ENCODE peak calls at places on chromosomes 2 and 18, in seven cellular contexts. N is tibial artery, X is cardiac fibroblast, C is ovary, M is neural crest cell, U is bronchial epithelial cell, B is endothelial cell. Q is an unnamed sample.

GRCh38 chr2:105896765-105897163 is 152.1 kb downstream of the NCK2 start:
- DNase-seq in N (no peak), X (no peak), C (no peak), M (no peak), U (no peak), B (no peak), Q (no peak)

GRCh38 chr2:167196461-167197252 is 308.4 kb downstream of the XIRP2 start:
- DNase-seq in N (no peak), X (peak), C (no peak), M (no peak), U (no peak), B (no peak), Q (no peak)

GRCh38 chr2:60659026-60659425 is 97.0 kb upstream of the PAPOLG start:
- DNase-seq in N (no peak), X (no peak), C (no peak), M (no peak), U (no peak), B (no peak), Q (no peak)

GRCh38 chr2:110669079-110669478 is 8.8 kb downstream of the BUB1 start:
- DNase-seq in N (no peak), X (no peak), C (no peak), M (no peak), U (no peak), B (no peak), Q (no peak)

GRCh38 chr2:12005886-12006681 is 259.7 kb downstream of the LPIN1 start:
- DNase-seq in N (no peak), X (peak), C (peak), M (no peak), U (peak), B (no peak), Q (no peak)

GRCh38 chr2:28009732-28010131 is 119.2 kb downstream of the BABAM2 start:
- DNase-seq in N (no peak), X (peak), C (no peak), M (no peak), U (no peak), B (no peak), Q (no peak)

GRCh38 chr18:26579941-26580618 is 31.7 kb upstream of the KCTD1 start:
- DNase-seq in N (no peak), X (no peak), C (no peak), M (no peak), U (peak), B (no peak), Q (no peak)

GRCh38 chr2:237171396-237171795 is 85.7 kb downstream of the COPS8 start:
- DNase-seq in N (peak), X (peak), C (peak), M (no peak), U (peak), B (no peak), Q (no peak)

GRCh38 chr2:128299628-128300027 is 19.0 kb downstream of the HS6ST1 start:
- DNase-seq in N (no peak), X (no peak), C (peak), M (no peak), U (no peak), B (no peak), Q (no peak)

GRCh38 chr2:176589956-176590509 is 320.8 kb downstream of the MTX2 start:
- DNase-seq in N (no peak), X (peak), C (no peak), M (no peak), U (no peak), B (no peak), Q (no peak)

GRCh38 chr18:12307871-12308385 is at the start of gene TUBB6:
- DNase-seq in N (peak), X (peak), C (peak), M (peak), U (peak), B (peak), Q (no peak)

GRCh38 chr2:126839711-126840110 is 59.0 kb upstream of the TEX51 start:
- DNase-seq in N (no peak), X (no peak), C (no peak), M (no peak), U (no peak), B (no peak), Q (no peak)

GRCh38 chr2:182587831-182588230 is 128.2 kb upstream of the DNAJC10 start:
- DNase-seq in N (no peak), X (peak), C (no peak), M (no peak), U (peak), B (no peak), Q (no peak)

GRCh38 chr2:97918818-97919217 is 76.9 kb downstream of the TMEM131 start:
- DNase-seq in N (no peak), X (no peak), C (no peak), M (no peak), U (no peak), B (no peak), Q (no peak)

GRCh38 chr18:21315741-21316187 is 73.7 kb downstream of the GREB1L start:
- DNase-seq in N (no peak), X (no peak), C (no peak), M (no peak), U (no peak), B (peak), Q (no peak)
- TF ChIP-seq CTCF in N (no peak), X (no peak), C (no peak), M (no peak), U (no peak), B (no peak), Q (no peak)

GRCh38 chr2:120016800-120017199 is 3.9 kb downstream of the EPB41L5 start:
- DNase-seq in N (no peak), X (no peak), C (no peak), M (no peak), U (no peak), B (no peak), Q (no peak)

GRCh38 chr2:120013569-120014223 is 819 bp downstream of the EPB41L5 start:
- DNase-seq in N (no peak), X (no peak), C (no peak), M (no peak), U (peak), B (no peak), Q (no peak)

GRCh38 chr2:120014231-120014990 is 1.5 kb downstream of the EPB41L5 start:
- DNase-seq in N (no peak), X (no peak), C (no peak), M (no peak), U (peak), B (no peak), Q (no peak)

GRCh38 chr2:120012363-120012762 is 514 bp upstream of the EPB41L5 start:
- DNase-seq in N (no peak), X (no peak), C (no peak), M (no peak), U (no peak), B (no peak), Q (no peak)

DNA sequence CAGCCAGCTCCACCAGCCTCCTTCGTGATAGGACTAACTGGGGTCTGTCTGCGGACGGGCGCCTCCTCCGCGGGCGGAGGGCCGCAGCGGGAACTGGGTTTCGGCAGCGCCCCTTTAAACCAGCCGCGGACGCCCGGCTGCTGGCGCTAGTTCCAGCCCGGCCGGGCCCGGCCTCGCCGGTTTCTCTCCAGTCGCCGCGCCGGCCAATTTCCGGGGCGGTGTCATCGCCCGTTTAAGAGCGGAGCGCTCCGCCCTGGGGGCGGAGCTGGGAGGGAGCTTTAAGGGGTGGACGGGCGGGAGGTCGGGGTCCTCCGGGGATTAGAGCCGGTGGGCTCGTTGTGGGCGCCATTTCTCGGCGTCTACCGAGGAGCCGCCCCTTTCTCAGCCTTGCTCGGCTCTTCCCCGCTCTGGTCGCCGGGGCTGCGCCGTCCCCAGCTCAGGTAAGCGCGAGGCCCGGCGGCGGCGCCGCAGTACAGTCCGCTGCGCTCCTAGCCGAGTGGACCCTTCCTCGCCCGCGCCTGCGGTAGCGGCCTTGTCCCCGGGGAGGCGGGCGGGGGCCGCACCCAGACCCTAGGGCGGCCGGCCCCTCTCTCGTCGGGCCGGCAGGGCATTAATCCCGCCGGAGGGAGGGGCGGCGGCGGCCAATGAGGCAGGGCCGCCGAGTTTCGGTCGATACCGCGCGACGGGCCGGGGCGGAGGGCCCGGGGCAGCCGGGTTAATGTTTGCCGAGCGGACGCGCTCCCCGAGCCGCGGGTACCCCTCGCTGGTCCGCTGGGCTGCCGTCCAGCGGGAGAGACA is at the start of gene EPB41L5:
- DNase-seq in N (peak), X (peak), C (peak), M (peak), U (peak), B (peak), Q (peak)
- TF ChIP-seq CTCF in N (no peak), X (no peak), C (no peak), M (no peak), U (no peak), B (no peak), Q (no peak)

GRCh38 chr18:6885992-6886823 is 156.7 kb downstream of the ARHGAP28 start:
- DNase-seq in N (no peak), X (peak), C (no peak), M (peak), U (peak), B (peak), Q (peak)
- TF ChIP-seq CTCF in N (peak), X (peak), C (peak), M (peak), U (peak), B (peak), Q (peak)

GRCh38 chr2:240983996-240984498 is 14.4 kb upstream of the SNED1 start:
- DNase-seq in N (peak), X (no peak), C (no peak), M (no peak), U (no peak), B (no peak), Q (no peak)
- TF ChIP-seq CTCF in N (no peak), X (no peak), C (no peak), M (no peak), U (no peak), B (no peak), Q (no peak)

GRCh38 chr2:239138610-239139009 is 262.2 kb downstream of the HDAC4 start:
- DNase-seq in N (no peak), X (no peak), C (no peak), M (no peak), U (no peak), B (no peak), Q (no peak)
- TF ChIP-seq CTCF in N (no peak), X (no peak), C (no peak), M (no peak), U (no peak), B (no peak), Q (no peak)

DNA sequence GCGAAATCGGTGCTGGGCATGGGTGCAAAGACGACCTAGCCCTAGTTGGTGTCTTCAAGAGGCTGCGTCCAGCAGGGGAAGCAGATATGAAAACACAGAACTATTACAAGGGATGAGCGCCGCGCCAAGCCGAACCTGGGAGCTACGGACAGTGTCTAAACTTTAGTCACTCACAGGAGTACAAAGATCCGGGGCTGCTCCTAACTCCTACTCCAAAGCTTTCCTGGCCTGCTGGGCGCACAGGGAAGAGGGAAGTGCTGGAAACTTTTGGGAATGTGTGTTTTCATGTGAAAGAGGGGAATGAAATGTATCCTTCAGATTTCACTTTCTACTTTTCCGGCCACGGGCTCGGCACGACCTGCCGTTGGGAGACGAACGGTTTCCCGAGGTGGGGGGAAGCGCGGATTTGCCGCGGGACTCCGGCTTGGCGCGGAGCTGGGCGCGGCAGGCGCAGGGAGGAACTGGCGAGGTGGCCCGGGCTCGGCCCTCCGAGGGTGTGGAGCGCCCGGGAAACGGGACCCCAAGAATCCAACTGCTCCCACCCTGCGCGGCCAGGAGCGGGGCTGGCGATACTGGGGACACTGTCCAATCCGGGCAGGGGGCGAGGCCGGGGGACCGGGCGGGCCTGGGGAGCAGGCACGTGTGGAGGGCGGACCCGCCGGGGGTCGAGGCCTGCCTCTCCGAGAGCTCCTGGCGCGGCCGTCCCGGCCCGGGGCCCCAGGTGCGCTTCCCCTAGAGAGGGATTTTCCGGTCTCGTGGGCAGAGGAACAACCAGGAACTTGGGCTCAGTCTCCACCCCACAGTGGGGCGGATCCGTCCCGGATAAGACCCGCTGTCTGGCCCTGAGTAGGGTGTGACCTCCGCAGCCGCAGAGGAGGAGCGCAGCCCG is at the start of gene ANXA4:
- DNase-seq in N (peak), X (peak), C (peak), M (peak), U (peak), B (peak), Q (peak)
- TF ChIP-seq CTCF in N (peak), X (peak), C (peak), M (peak), U (peak), B (no peak), Q (no peak)

DNA sequence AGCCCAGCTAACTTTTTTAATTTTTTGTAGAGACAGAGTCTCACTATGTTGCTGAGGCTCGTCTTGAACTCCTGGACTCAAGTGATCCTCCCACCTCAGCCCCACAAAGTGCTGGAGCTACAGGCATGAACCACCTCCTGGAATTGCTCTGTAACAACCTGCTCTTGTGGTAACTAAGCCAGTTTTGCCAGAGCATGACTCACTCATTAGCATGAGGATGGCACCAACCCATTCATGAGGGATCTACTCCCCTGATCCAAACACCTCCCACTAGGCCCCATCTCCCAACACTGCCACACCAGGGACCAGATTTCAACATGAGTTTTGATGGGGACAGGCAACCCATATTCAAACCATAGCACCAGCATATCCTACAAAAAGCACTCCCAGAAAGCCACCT is 348.9 kb upstream of the RAB12 start:
- DNase-seq in N (no peak), X (no peak), C (no peak), M (no peak), U (peak), B (no peak), Q (no peak)
- TF ChIP-seq CTCF in N (no peak), X (no peak), C (no peak), M (no peak), U (no peak), B (no peak), Q (no peak)

GRCh38 chr2:196131384-196131861 is 40.0 kb downstream of the STK17B start:
- DNase-seq in N (no peak), X (peak), C (no peak), M (no peak), U (peak), B (no peak), Q (no peak)
- TF ChIP-seq CTCF in N (no peak), X (peak), C (no peak), M (peak), U (peak), B (peak), Q (no peak)

DNA sequence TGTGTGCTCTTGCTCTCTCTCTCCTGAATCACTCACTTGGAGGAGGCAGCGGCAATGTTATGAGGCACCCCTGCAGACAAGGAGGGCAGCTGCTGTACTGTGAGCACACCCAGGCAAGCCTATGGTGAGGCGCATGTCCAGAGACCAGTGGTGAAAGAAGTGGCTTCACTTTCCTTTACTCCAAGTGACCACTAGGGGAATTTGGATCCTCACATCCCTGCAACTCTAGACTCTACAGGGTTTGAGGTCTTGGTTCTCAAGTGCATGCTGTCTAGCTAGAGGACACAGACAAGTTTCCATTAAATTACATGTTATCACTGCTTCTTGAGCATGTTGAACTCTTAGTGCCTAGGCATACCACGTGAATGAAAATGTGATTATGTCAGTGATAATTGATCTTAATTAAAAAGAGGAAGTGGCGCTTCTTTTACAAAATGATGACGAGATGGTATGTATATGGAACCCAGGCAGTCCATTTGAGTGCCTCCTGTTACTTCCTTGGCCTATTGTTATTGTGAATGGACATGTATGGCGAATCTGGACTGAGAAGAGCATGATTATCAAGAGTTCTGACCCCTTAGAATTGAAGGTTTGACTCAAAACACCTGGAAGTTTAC is 181.0 kb upstream of the CDH2 start:
- DNase-seq in N (no peak), X (no peak), C (no peak), M (no peak), U (peak), B (no peak), Q (no peak)
- TF ChIP-seq CTCF in N (no peak), X (peak), C (no peak), M (peak), U (peak), B (peak), Q (peak)

DNA sequence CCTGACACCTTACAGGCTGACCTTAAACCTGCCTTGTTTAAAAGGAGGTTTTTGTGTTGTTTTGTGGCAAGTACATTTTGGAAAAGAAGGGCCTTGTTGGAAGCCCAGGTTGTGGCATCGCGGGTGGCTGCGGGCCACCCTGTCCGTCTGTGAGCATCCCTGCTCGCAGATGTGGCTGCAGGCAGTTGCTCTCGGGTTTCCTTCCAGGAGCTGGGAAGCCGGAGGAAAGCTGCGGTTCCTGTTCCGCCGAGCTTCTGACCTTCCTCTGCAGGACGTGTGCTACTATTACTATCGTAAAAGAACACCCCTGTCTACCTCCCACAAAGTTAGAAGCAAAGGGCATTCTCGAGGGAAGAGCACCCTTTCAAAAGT is 759 bp downstream of the MFF start:
- DNase-seq in N (no peak), X (peak), C (peak), M (peak), U (peak), B (peak), Q (no peak)
- TF ChIP-seq CTCF in N (no peak), X (no peak), C (no peak), M (no peak), U (no peak), B (no peak), Q (no peak)